ENCODE peak calls at places on chromosomes 6 and 20, in four cellular contexts. S is HCT116, D is H1, W is K562. X is an unnamed sample.

GRCh38 chr6:50720623-50721022 is 7.3 kb downstream of the TFAP2D start:
- DNase-seq in W (peak), S (no peak), D (peak), X (no peak)

GRCh38 chr6:69914015-69914485 is 47.7 kb downstream of the COL19A1 start:
- DNase-seq in W (no peak), D (no peak), S (no peak), X (no peak)

GRCh38 chr6:45647341-45648138 is 269.8 kb upstream of the SUPT3H start:
- DNase-seq in W (no peak), D (no peak), S (no peak), X (no peak)

GRCh38 chr6:110654096-110654820 is 161.0 kb downstream of the CDK19 start:
- DNase-seq in D (no peak), W (no peak), S (no peak), X (no peak)

GRCh38 chr6:109490708-109491107 is 7.7 kb upstream of the ZBTB24 start:
- DNase-seq in S (no peak), D (peak), W (no peak), X (no peak)

GRCh38 chr20:10253750-10254149 is 35.1 kb downstream of the SNAP25 start:
- DNase-seq in W (no peak), S (no peak), D (no peak), X (no peak)

GRCh38 chr6:103367212-103367611 is 1492.5 kb downstream of the HACE1 start:
- DNase-seq in W (no peak), D (no peak), S (no peak), X (no peak)

GRCh38 chr6:45650527-45651135 is 272.9 kb upstream of the SUPT3H start:
- DNase-seq in W (no peak), S (peak), D (no peak), X (no peak)

GRCh38 chr20:56440346-56441007 is 27.9 kb upstream of the RTF2 start:
- DNase-seq in S (no peak), W (no peak), D (no peak), X (peak)

GRCh38 chr6:125584468-125584939 is 164.9 kb upstream of the HEY2 start:
- DNase-seq in W (no peak), D (peak), S (no peak), X (no peak)

GRCh38 chr6:55980627-55981211 is 105.3 kb upstream of the BMP5 start:
- DNase-seq in D (peak), W (no peak), S (peak), X (no peak)

GRCh38 chr6:88220493-88220892 is 54.3 kb upstream of the CNR1 start:
- DNase-seq in W (peak), S (no peak), D (no peak), X (no peak)

GRCh38 chr20:59561228-59561605 is 43.1 kb upstream of the PHACTR3 start:
- DNase-seq in S (no peak), D (no peak), W (peak), X (no peak)

GRCh38 chr6:44606976-44607375 is 219.5 kb downstream of the CDC5L start:
- DNase-seq in D (no peak), S (no peak), W (no peak), X (no peak)

GRCh38 chr20:45861157-45862075 is 4.0 kb downstream of the ZSWIM3 start:
- DNase-seq in W (no peak), D (no peak), S (no peak), X (no peak)

GRCh38 chr20:16063876-16064275 is 509.4 kb downstream of the KIF16B start:
- DNase-seq in S (no peak), W (no peak), D (no peak), X (no peak)

GRCh38 chr20:54668271-54669053 is 193.1 kb downstream of the DOK5 start:
- DNase-seq in D (peak), W (peak), S (no peak), X (no peak)

GRCh38 chr6:34560366-34561226 is 4.5 kb upstream of the SPDEF start:
- DNase-seq in S (no peak), D (no peak), W (peak), X (no peak)

GRCh38 chr6:34834789-34835518 is 43.1 kb downstream of the BLTP3A start:
- DNase-seq in S (no peak), W (no peak), D (no peak), X (no peak)

GRCh38 chr6:85966859-85967258 is 324.2 kb upstream of the SYNCRIP start:
- DNase-seq in S (no peak), D (no peak), W (no peak), X (no peak)

GRCh38 chr6:108565893-108566292 is 5.2 kb downstream of the FOXO3 start:
- DNase-seq in D (no peak), S (no peak), W (no peak), X (no peak)

GRCh38 chr20:5652626-5653573 is 97.3 kb upstream of the SHLD1 start:
- DNase-seq in D (no peak), W (no peak), S (no peak), X (no peak)

GRCh38 chr6:166419268-166419667 is 36.5 kb upstream of the MPC1 start:
- DNase-seq in W (no peak), D (no peak), S (no peak), X (peak)

GRCh38 chr6:151240861-151241642 is 1.3 kb downstream of the AKAP12 start:
- DNase-seq in S (no peak), W (no peak), D (peak), X (no peak)

DNA sequence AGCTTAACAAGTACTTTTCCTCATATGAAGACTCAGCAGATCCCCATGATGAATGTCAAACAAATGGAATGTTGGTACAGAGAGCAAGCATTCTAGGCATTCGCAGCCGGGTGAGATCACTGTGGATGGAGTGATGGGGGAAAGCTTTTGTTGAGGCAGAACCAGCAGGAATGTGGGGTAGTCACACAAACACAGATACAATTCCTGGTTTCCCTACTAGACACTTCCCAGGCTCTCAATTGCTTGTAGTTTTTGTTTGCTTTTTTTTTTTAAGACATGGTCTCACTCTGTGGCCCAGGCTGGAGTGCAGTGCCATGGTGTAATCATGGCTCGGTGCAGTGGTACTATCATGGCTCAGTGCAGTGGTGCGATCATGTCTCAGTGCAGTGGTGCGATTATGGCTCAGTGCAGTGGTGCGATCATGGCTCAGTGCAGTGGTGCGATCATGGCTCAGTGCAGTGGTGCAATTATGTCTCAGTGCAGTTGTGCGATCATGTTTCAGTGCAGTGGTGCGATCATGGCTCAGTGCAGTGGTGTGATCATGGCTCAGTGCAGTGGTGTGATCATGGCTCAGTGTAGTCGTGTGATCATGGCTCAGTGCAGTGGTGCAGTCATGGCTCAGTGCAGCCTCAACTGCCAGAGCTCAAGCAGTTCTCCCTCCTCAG is 15.4 kb upstream of the IER3 start:
- DNase-seq in D (no peak), S (no peak), W (no peak), X (no peak)
- TF ChIP-seq EGR1 in D (no peak), S (no peak), W (no peak), X (no peak)

GRCh38 chr20:52259295-52259694 is 67.7 kb upstream of the ZFP64 start:
- DNase-seq in W (no peak), S (no peak), D (no peak), X (no peak)
- TF ChIP-seq EGR1 in W (no peak), S (no peak), D (no peak), X (no peak)

GRCh38 chr20:11585752-11586352 is 331.8 kb upstream of the BTBD3 start:
- DNase-seq in S (peak), D (no peak), W (no peak), X (no peak)
- TF ChIP-seq EGR1 in S (no peak), D (no peak), W (no peak), X (no peak)

GRCh38 chr6:144931172-144932035 is 646.3 kb downstream of the UTRN start:
- DNase-seq in W (no peak), S (no peak), D (peak), X (no peak)
- TF ChIP-seq EGR1 in W (no peak), S (no peak), D (no peak), X (no peak)

DNA sequence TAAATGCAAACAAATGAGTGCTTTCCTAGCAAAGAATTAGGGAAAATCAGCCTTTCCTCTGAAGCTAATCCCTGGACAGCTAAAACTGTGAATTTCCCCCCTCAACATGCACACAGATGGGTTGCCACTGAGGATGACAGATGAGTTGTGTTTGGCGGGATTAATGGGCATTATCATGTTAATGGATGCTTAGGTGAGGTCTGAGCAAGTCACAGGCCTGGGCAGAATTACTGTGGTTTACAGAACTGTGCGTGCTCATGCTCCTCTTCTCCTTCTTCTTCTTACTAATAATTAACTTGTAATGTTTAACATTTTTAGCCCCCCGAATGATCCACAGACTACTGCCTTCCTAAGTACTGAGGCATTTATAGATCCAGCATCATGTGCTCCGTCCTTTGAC is 753.3 kb upstream of the MMS22L start:
- DNase-seq in S (no peak), W (no peak), D (no peak), X (no peak)
- TF ChIP-seq EGR1 in S (no peak), W (no peak), D (no peak), X (no peak)